ENCODE peak calls at places on chromosomes 6 and 20, in seven cellular contexts. C is left cardiac atrium; T is fibroblast of lung; H is stimulated activated naive CD8-positive, alpha-beta T cell treated with anti-CD3 and anti-CD28 coated beads, Interleukin-15, Interleukin-2, amounts not matched to agents 100 U/mL and 50 U/mL, for 24 hours; L is HL-60; R is activated CD4-positive, alpha-beta T cell treated with anti-CD3 and anti-CD28 coated beads, Interleukin-2, amount 50 U/mL, for 4 hours; X is ACHN. K is an unnamed sample.

GRCh38 chr6:43668151-43669028 is 19.2 kb downstream of the MRPS18A start:
- DNase-seq in R (peak; percentile 31), L (peak; percentile 39), T (peak; percentile 54), X (peak; percentile 59), H (peak; percentile 72), C (peak; percentile 59), K (peak; percentile 76)

GRCh38 chr6:54813901-54814300 is 32.7 kb upstream of the FAM83B start:
- DNase-seq in X (no peak), R (no peak), H (no peak), L (no peak), C (no peak), T (peak; percentile 29), K (peak; percentile 68)

GRCh38 chr20:19625416-19625815 is 132.6 kb upstream of the RIN2 start:
- DNase-seq in X (no peak), L (no peak), H (no peak), C (no peak), R (no peak), T (no peak), K (no peak)

GRCh38 chr6:136312975-136313374 is 23.3 kb upstream of the BCLAF1 start:
- DNase-seq in C (no peak), T (no peak), H (no peak), R (no peak), L (no peak), X (no peak), K (no peak)

GRCh38 chr6:139308936-139309603 is 17.3 kb upstream of the TXLNB start:
- DNase-seq in H (no peak), C (no peak), L (no peak), T (peak; percentile 82), X (no peak), R (no peak), K (no peak)

GRCh38 chr20:17761612-17762011 is 61.8 kb downstream of the BANF2 start:
- DNase-seq in C (no peak), R (no peak), L (no peak), H (no peak), X (no peak), T (no peak), K (peak; percentile 14)

GRCh38 chr20:34999021-34999451 is 43.4 kb downstream of the MYH7B start:
- DNase-seq in C (no peak), L (no peak), R (no peak), X (no peak), H (no peak), T (no peak), K (no peak)

GRCh38 chr6:130923350-130923749 is 96.1 kb downstream of the SMLR1 start:
- DNase-seq in R (no peak), X (no peak), T (no peak), H (no peak), L (no peak), C (no peak), K (no peak)

GRCh38 chr6:28543671-28544131 is 18.0 kb downstream of the GPX5 start:
- DNase-seq in X (no peak), C (no peak), L (no peak), H (peak; percentile 35), R (no peak), T (peak; percentile 8), K (no peak)

GRCh38 chr6:165983112-165984072 is 184.3 kb downstream of the TBXT start:
- DNase-seq in T (no peak), C (no peak), L (no peak), X (no peak), R (no peak), H (no peak), K (no peak)

K was measured in A673.